ENCODE peak calls at places on chromosomes 1 and 21, in five cellular contexts. One of them, this sample, is unnamed.

GRCh38 chr1:77036560-77036959 is 169.3 kb downstream of the ST6GALNAC5 start:
- DNase-seq in neural progenitor cell: peak
- DNase-seq in AG09309: no peak
- DNase-seq in AG09319: no peak
- DNase-seq in HL-60: peak
- DNase-seq in this sample: peak

GRCh38 chr21:33881689-33882440 is 33.7 kb downstream of the ATP5PO start:
- DNase-seq in AG09309: no peak
- DNase-seq in HL-60: no peak
- DNase-seq in AG09319: no peak
- DNase-seq in neural progenitor cell: no peak
- DNase-seq in this sample: no peak

GRCh38 chr1:110643886-110644285 is 30.9 kb downstream of the KCNA3 start:
- DNase-seq in AG09319: no peak
- DNase-seq in HL-60: no peak
- DNase-seq in AG09309: no peak
- DNase-seq in neural progenitor cell: no peak
- DNase-seq in this sample: no peak

GRCh38 chr21:17921579-17922530 is 102.7 kb upstream of the C21orf91 start:
- DNase-seq in AG09319: peak
- DNase-seq in AG09309: peak
- DNase-seq in HL-60: no peak
- DNase-seq in neural progenitor cell: no peak
- DNase-seq in this sample: peak

GRCh38 chr1:227805606-227806197 is 9.8 kb upstream of the PRSS38 start:
- DNase-seq in HL-60: no peak
- DNase-seq in neural progenitor cell: no peak
- DNase-seq in AG09309: peak
- DNase-seq in AG09319: peak
- DNase-seq in this sample: peak

GRCh38 chr1:216045400-216045799 is 377.8 kb downstream of the USH2A start:
- DNase-seq in AG09309: peak
- DNase-seq in HL-60: no peak
- DNase-seq in AG09319: peak
- DNase-seq in neural progenitor cell: no peak
- DNase-seq in this sample: peak

GRCh38 chr1:71157715-71158114 is 76.9 kb upstream of the ZRANB2 start:
- DNase-seq in neural progenitor cell: no peak
- DNase-seq in AG09309: no peak
- DNase-seq in HL-60: no peak
- DNase-seq in AG09319: no peak
- DNase-seq in this sample: no peak

GRCh38 chr1:224183591-224184312 is 712 bp downstream of the DEGS1 start:
- DNase-seq in HL-60: peak
- DNase-seq in AG09319: no peak
- DNase-seq in neural progenitor cell: peak
- DNase-seq in AG09309: no peak
- DNase-seq in this sample: peak

GRCh38 chr1:46110521-46110920 is 21.9 kb downstream of the PIK3R3 start:
- DNase-seq in AG09319: no peak
- DNase-seq in AG09309: no peak
- DNase-seq in neural progenitor cell: no peak
- DNase-seq in HL-60: no peak
- DNase-seq in this sample: no peak

GRCh38 chr1:154178856-154179811 is 12.8 kb downstream of the TPM3 start:
- DNase-seq in neural progenitor cell: peak
- DNase-seq in AG09309: no peak
- DNase-seq in HL-60: no peak
- DNase-seq in AG09319: no peak
- DNase-seq in this sample: no peak

GRCh38 chr1:21874778-21875547 is 62.1 kb downstream of the HSPG2 start:
- DNase-seq in HL-60: no peak
- DNase-seq in AG09319: no peak
- DNase-seq in AG09309: no peak
- DNase-seq in neural progenitor cell: no peak
- DNase-seq in this sample: no peak

GRCh38 chr1:205746757-205747412 is 3.1 kb downstream of the NUCKS1 start:
- DNase-seq in AG09319: no peak
- DNase-seq in neural progenitor cell: no peak
- DNase-seq in HL-60: no peak
- DNase-seq in AG09309: no peak
- DNase-seq in this sample: no peak

GRCh38 chr1:206709772-206710456 is 25.2 kb downstream of the MAPKAPK2 start:
- DNase-seq in AG09319: no peak
- DNase-seq in AG09309: no peak
- DNase-seq in HL-60: no peak
- DNase-seq in neural progenitor cell: no peak
- DNase-seq in this sample: peak

GRCh38 chr1:85440584-85440983 is 24.4 kb downstream of the DDAH1 start:
- DNase-seq in HL-60: no peak
- DNase-seq in neural progenitor cell: no peak
- DNase-seq in AG09309: no peak
- DNase-seq in AG09319: no peak
- DNase-seq in this sample: no peak

GRCh38 chr1:200302192-200302892 is 107.5 kb downstream of the ZNF281 start:
- DNase-seq in HL-60: no peak
- DNase-seq in AG09319: no peak
- DNase-seq in AG09309: no peak
- DNase-seq in neural progenitor cell: peak
- DNase-seq in this sample: no peak

GRCh38 chr1:59619576-59619975 is 195.2 kb upstream of the HOOK1 start:
- DNase-seq in AG09309: no peak
- DNase-seq in HL-60: no peak
- DNase-seq in neural progenitor cell: no peak
- DNase-seq in AG09319: no peak
- DNase-seq in this sample: no peak

GRCh38 chr1:246782120-246782900 is 58.1 kb downstream of the SCCPDH start:
- DNase-seq in AG09319: no peak
- DNase-seq in HL-60: peak
- DNase-seq in neural progenitor cell: no peak
- DNase-seq in AG09309: peak
- DNase-seq in this sample: peak

GRCh38 chr21:16079830-16080229 is 350.0 kb downstream of the USP25 start:
- DNase-seq in AG09309: no peak
- DNase-seq in AG09319: no peak
- DNase-seq in neural progenitor cell: no peak
- DNase-seq in HL-60: no peak
- DNase-seq in this sample: peak

GRCh38 chr21:42308161-42308913 is 6.9 kb downstream of the TFF3 start:
- DNase-seq in neural progenitor cell: no peak
- DNase-seq in AG09319: no peak
- DNase-seq in AG09309: no peak
- DNase-seq in HL-60: no peak
- DNase-seq in this sample: no peak

DNA sequence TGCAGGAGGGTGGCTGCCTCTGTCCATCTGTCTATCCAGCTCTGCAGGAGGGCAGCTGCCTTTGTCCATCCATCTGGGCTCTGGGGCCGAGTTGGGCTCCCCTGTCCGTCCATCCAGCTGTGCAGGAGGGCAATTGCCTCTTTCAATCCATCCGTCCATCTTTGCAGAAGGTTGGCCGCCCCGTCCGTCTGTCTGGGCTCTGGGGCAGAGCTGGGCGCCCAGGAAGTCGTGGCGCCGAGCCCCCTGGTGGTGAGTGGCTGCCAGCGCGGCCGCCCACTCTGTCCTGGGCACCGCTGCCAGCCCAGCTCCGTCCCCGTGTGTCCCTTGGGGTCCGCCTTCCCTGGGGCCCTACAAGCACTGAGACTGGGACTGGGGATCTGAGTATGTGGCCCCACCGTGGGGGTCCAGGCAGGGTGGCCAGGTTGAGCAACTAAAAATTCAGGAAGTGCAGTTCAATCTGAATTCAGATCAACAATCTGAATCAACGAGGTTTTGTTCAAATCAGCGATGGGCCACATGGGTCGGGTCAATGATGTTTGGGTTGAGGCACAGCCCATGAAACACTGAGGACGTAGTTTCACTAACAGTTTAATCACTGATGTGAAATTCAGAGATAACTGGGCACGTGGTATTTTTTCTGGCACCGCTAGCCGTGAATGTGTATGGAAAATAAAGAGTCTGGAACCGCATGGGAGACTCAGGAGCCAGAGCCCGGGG is 99.1 kb upstream of the ACTRT2 start:
- DNase-seq in AG09319: no peak
- DNase-seq in HL-60: no peak
- DNase-seq in AG09309: no peak
- DNase-seq in neural progenitor cell: no peak
- DNase-seq in this sample: no peak
- TF ChIP-seq CTCF in AG09319: no peak
- TF ChIP-seq CTCF in HL-60: peak
- TF ChIP-seq CTCF in AG09309: peak
- TF ChIP-seq CTCF in neural progenitor cell: peak
- TF ChIP-seq CTCF in this sample: peak

DNA sequence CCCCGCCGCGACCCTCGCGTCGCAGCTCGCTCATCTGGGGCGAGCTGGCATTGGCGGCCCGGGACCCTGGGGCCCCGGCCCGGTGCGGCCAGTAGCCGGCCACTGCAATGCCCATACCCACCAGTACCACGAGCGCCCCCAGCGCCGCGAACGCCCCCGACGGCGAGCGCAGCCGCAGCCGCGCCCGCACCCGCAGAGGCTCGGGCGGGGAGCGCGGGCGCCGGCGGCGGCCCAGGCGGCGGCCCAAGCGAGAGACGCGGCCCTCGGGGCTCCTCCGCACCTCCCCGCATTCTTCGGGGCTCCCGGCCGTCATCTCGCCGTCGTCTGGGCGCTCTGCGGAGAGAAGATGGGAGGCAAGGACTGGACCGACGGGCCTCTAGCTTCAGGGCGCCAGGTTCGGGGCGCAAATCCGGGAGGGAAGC is 2.2 kb downstream of the TMEM200B start:
- DNase-seq in neural progenitor cell: no peak
- DNase-seq in AG09319: no peak
- DNase-seq in AG09309: no peak
- DNase-seq in HL-60: no peak
- DNase-seq in this sample: no peak
- TF ChIP-seq CTCF in neural progenitor cell: peak
- TF ChIP-seq CTCF in AG09319: no peak
- TF ChIP-seq CTCF in AG09309: no peak
- TF ChIP-seq CTCF in HL-60: no peak
- TF ChIP-seq CTCF in this sample: peak

GRCh38 chr21:28018741-28019669 is 973.7 kb downstream of the LTN1 start:
- DNase-seq in AG09319: no peak
- DNase-seq in HL-60: no peak
- DNase-seq in neural progenitor cell: no peak
- DNase-seq in AG09309: no peak
- DNase-seq in this sample: peak
- TF ChIP-seq CTCF in AG09319: no peak
- TF ChIP-seq CTCF in HL-60: no peak
- TF ChIP-seq CTCF in neural progenitor cell: no peak
- TF ChIP-seq CTCF in AG09309: no peak
- TF ChIP-seq CTCF in this sample: peak

DNA sequence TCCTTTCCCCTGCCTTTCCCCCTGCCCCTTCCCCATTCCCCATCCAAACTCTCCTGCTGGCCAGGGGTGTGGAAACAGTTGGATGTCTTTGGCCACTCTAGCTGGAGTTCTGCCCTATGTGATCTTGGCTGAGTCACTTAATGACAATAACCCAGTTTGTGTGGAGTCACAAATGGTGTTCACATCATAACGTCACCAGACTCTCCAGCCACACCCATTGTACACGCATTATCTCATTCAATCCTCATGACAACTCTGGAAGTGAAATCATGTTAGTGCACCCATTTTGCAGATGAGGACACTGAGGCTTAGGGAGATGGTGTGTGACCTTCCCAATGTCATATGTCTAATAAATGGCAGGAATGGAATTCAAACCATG is 1.3 kb upstream of the CDA start:
- DNase-seq in AG09309: no peak
- DNase-seq in AG09319: no peak
- DNase-seq in neural progenitor cell: no peak
- DNase-seq in HL-60: no peak
- DNase-seq in this sample: peak
- TF ChIP-seq CTCF in AG09309: no peak
- TF ChIP-seq CTCF in AG09319: no peak
- TF ChIP-seq CTCF in neural progenitor cell: no peak
- TF ChIP-seq CTCF in HL-60: no peak
- TF ChIP-seq CTCF in this sample: no peak

GRCh38 chr21:44304846-44305245 is 5.0 kb downstream of the PFKL start:
- DNase-seq in neural progenitor cell: peak
- DNase-seq in AG09319: no peak
- DNase-seq in HL-60: no peak
- DNase-seq in AG09309: no peak
- DNase-seq in this sample: no peak
- TF ChIP-seq CTCF in neural progenitor cell: peak
- TF ChIP-seq CTCF in AG09319: peak
- TF ChIP-seq CTCF in HL-60: peak
- TF ChIP-seq CTCF in AG09309: peak
- TF ChIP-seq CTCF in this sample: peak

GRCh38 chr1:151167116-151167515 is 1.2 kb downstream of the SCNM1 start:
- DNase-seq in HL-60: no peak
- DNase-seq in AG09319: no peak
- DNase-seq in AG09309: no peak
- DNase-seq in neural progenitor cell: no peak
- DNase-seq in this sample: no peak

GRCh38 chr1:151165281-151165737 is 393 bp downstream of the LYSMD1 start:
- DNase-seq in HL-60: no peak
- DNase-seq in AG09309: no peak
- DNase-seq in neural progenitor cell: peak
- DNase-seq in AG09319: no peak
- DNase-seq in this sample: no peak

GRCh38 chr1:151166506-151166956 is 587 bp downstream of the SCNM1 start:
- DNase-seq in neural progenitor cell: peak
- DNase-seq in HL-60: no peak
- DNase-seq in AG09319: no peak
- DNase-seq in AG09309: no peak
- DNase-seq in this sample: peak

GRCh38 chr1:151164732-151165280 is 896 bp downstream of the LYSMD1 start:
- DNase-seq in AG09309: no peak
- DNase-seq in neural progenitor cell: no peak
- DNase-seq in HL-60: no peak
- DNase-seq in AG09319: no peak
- DNase-seq in this sample: no peak

GRCh38 chr1:151165738-151166505 is at the start of the genes LYSMD1 and SCNM1:
- DNase-seq in AG09319: peak
- DNase-seq in neural progenitor cell: peak
- DNase-seq in AG09309: peak
- DNase-seq in HL-60: peak
- DNase-seq in this sample: peak
- TF ChIP-seq CTCF in AG09319: no peak
- TF ChIP-seq CTCF in neural progenitor cell: no peak
- TF ChIP-seq CTCF in AG09309: peak
- TF ChIP-seq CTCF in HL-60: no peak
- TF ChIP-seq CTCF in this sample: no peak

GRCh38 chr1:182035097-182035770 is 26.3 kb downstream of the ZNF648 start:
- DNase-seq in HL-60: no peak
- DNase-seq in AG09319: no peak
- DNase-seq in AG09309: no peak
- DNase-seq in neural progenitor cell: no peak
- DNase-seq in this sample: no peak

GRCh38 chr1:182032251-182032650 is 29.3 kb downstream of the ZNF648 start:
- DNase-seq in AG09319: no peak
- DNase-seq in AG09309: no peak
- DNase-seq in neural progenitor cell: peak
- DNase-seq in HL-60: no peak
- DNase-seq in this sample: no peak

GRCh38 chr1:182029002-182029378 is 32.5 kb downstream of the ZNF648 start:
- DNase-seq in neural progenitor cell: no peak
- DNase-seq in AG09309: no peak
- DNase-seq in HL-60: no peak
- DNase-seq in AG09319: no peak
- DNase-seq in this sample: no peak

GRCh38 chr1:182029379-182030331 is 31.9 kb downstream of the ZNF648 start:
- DNase-seq in AG09309: peak
- DNase-seq in neural progenitor cell: peak
- DNase-seq in AG09319: peak
- DNase-seq in HL-60: peak
- DNase-seq in this sample: peak
- TF ChIP-seq CTCF in AG09309: peak
- TF ChIP-seq CTCF in neural progenitor cell: peak
- TF ChIP-seq CTCF in AG09319: peak
- TF ChIP-seq CTCF in HL-60: no peak
- TF ChIP-seq CTCF in this sample: no peak

GRCh38 chr1:42860339-42861013 is 14.1 kb downstream of the ZNF691 start:
- DNase-seq in AG09309: no peak
- DNase-seq in HL-60: no peak
- DNase-seq in neural progenitor cell: no peak
- DNase-seq in AG09319: no peak
- DNase-seq in this sample: no peak
- TF ChIP-seq CTCF in AG09309: no peak
- TF ChIP-seq CTCF in HL-60: no peak
- TF ChIP-seq CTCF in neural progenitor cell: no peak
- TF ChIP-seq CTCF in AG09319: no peak
- TF ChIP-seq CTCF in this sample: peak

This sample was measured in HFFc6.